ENCODE peak calls at places on chromosomes 7 and 10, in six cellular contexts. One of them, this sample, is unnamed.

GRCh38 chr10:13792011-13792410 is 205.2 kb downstream of the PRPF18 start:
- DNase-seq in heart left ventricle: peak
- DNase-seq in neural progenitor cell: no peak
- DNase-seq in tibial nerve: no peak
- DNase-seq in dorsolateral prefrontal cortex: peak
- DNase-seq in GM12864: no peak
- DNase-seq in this sample: no peak

GRCh38 chr7:57256637-57257375 is 124.6 kb upstream of the ZNF479 start:
- DNase-seq in heart left ventricle: no peak
- DNase-seq in neural progenitor cell: no peak
- DNase-seq in tibial nerve: no peak
- DNase-seq in dorsolateral prefrontal cortex: no peak
- DNase-seq in GM12864: no peak
- DNase-seq in this sample: peak

GRCh38 chr7:77738871-77739270 is 42.6 kb downstream of the RSBN1L start:
- DNase-seq in heart left ventricle: no peak
- DNase-seq in neural progenitor cell: no peak
- DNase-seq in tibial nerve: no peak
- DNase-seq in dorsolateral prefrontal cortex: no peak
- DNase-seq in GM12864: no peak
- DNase-seq in this sample: no peak

GRCh38 chr10:3468919-3469638 is 296.5 kb upstream of the PITRM1 start:
- DNase-seq in heart left ventricle: peak
- DNase-seq in neural progenitor cell: peak
- DNase-seq in tibial nerve: no peak
- DNase-seq in dorsolateral prefrontal cortex: no peak
- DNase-seq in GM12864: no peak
- DNase-seq in this sample: no peak

GRCh38 chr7:128869138-128869943 is 6.7 kb downstream of the ATP6V1F start:
- DNase-seq in heart left ventricle: peak
- DNase-seq in neural progenitor cell: peak
- DNase-seq in tibial nerve: no peak
- DNase-seq in dorsolateral prefrontal cortex: peak
- DNase-seq in GM12864: no peak
- DNase-seq in this sample: peak

GRCh38 chr10:46299531-46300366 is 13.0 kb downstream of the ANTXRL start:
- DNase-seq in heart left ventricle: no peak
- DNase-seq in neural progenitor cell: peak
- DNase-seq in tibial nerve: no peak
- DNase-seq in dorsolateral prefrontal cortex: no peak
- DNase-seq in GM12864: no peak
- DNase-seq in this sample: peak

GRCh38 chr10:72171175-72171630 is 44.6 kb upstream of the ANAPC16 start:
- DNase-seq in heart left ventricle: no peak
- DNase-seq in neural progenitor cell: no peak
- DNase-seq in tibial nerve: no peak
- DNase-seq in dorsolateral prefrontal cortex: no peak
- DNase-seq in GM12864: no peak
- DNase-seq in this sample: no peak

GRCh38 chr10:132575320-132576201 is 38.0 kb downstream of the INPP5A start:
- DNase-seq in heart left ventricle: no peak
- DNase-seq in neural progenitor cell: no peak
- DNase-seq in tibial nerve: no peak
- DNase-seq in dorsolateral prefrontal cortex: peak
- DNase-seq in GM12864: no peak
- DNase-seq in this sample: peak

GRCh38 chr10:79176052-79176501 is 107.3 kb downstream of the ZMIZ1 start:
- DNase-seq in heart left ventricle: no peak
- DNase-seq in neural progenitor cell: no peak
- DNase-seq in tibial nerve: no peak
- DNase-seq in dorsolateral prefrontal cortex: no peak
- DNase-seq in GM12864: no peak
- DNase-seq in this sample: no peak

GRCh38 chr10:33478089-33478674 is 143.7 kb upstream of the NRP1 start:
- DNase-seq in heart left ventricle: no peak
- DNase-seq in neural progenitor cell: no peak
- DNase-seq in tibial nerve: no peak
- DNase-seq in dorsolateral prefrontal cortex: no peak
- DNase-seq in GM12864: no peak
- DNase-seq in this sample: no peak

GRCh38 chr10:86583983-86584382 is 62.4 kb upstream of the WAPL start:
- DNase-seq in heart left ventricle: no peak
- DNase-seq in neural progenitor cell: peak
- DNase-seq in tibial nerve: no peak
- DNase-seq in dorsolateral prefrontal cortex: no peak
- DNase-seq in GM12864: peak
- DNase-seq in this sample: no peak

GRCh38 chr10:125189162-125189561 is 28.8 kb upstream of the CTBP2 start:
- DNase-seq in heart left ventricle: no peak
- DNase-seq in neural progenitor cell: no peak
- DNase-seq in tibial nerve: no peak
- DNase-seq in dorsolateral prefrontal cortex: no peak
- DNase-seq in GM12864: no peak
- DNase-seq in this sample: no peak

GRCh38 chr7:158458716-158459282 is 128.8 kb downstream of the PTPRN2 start:
- DNase-seq in heart left ventricle: no peak
- DNase-seq in neural progenitor cell: no peak
- DNase-seq in tibial nerve: no peak
- DNase-seq in dorsolateral prefrontal cortex: no peak
- DNase-seq in GM12864: no peak
- DNase-seq in this sample: no peak

GRCh38 chr10:3186365-3186764 is 13.8 kb upstream of the PITRM1 start:
- DNase-seq in heart left ventricle: no peak
- DNase-seq in neural progenitor cell: no peak
- DNase-seq in tibial nerve: no peak
- DNase-seq in dorsolateral prefrontal cortex: no peak
- DNase-seq in GM12864: no peak
- DNase-seq in this sample: no peak

GRCh38 chr10:63466168-63466935 is 575 bp upstream of the JMJD1C start:
- DNase-seq in heart left ventricle: peak
- DNase-seq in neural progenitor cell: peak
- DNase-seq in tibial nerve: peak
- DNase-seq in dorsolateral prefrontal cortex: peak
- DNase-seq in GM12864: no peak
- DNase-seq in this sample: no peak

GRCh38 chr7:156889746-156890145 is 3.2 kb downstream of the LMBR1 start:
- DNase-seq in heart left ventricle: no peak
- DNase-seq in neural progenitor cell: no peak
- DNase-seq in tibial nerve: no peak
- DNase-seq in dorsolateral prefrontal cortex: no peak
- DNase-seq in GM12864: no peak
- DNase-seq in this sample: no peak

GRCh38 chr7:156896388-156897022 is 3.5 kb upstream of the LMBR1 start:
- DNase-seq in heart left ventricle: no peak
- DNase-seq in neural progenitor cell: no peak
- DNase-seq in tibial nerve: no peak
- DNase-seq in dorsolateral prefrontal cortex: no peak
- DNase-seq in GM12864: peak
- DNase-seq in this sample: no peak

GRCh38 chr7:156892086-156892800 is 740 bp downstream of the LMBR1 start:
- DNase-seq in heart left ventricle: peak
- DNase-seq in neural progenitor cell: peak
- DNase-seq in tibial nerve: no peak
- DNase-seq in dorsolateral prefrontal cortex: no peak
- DNase-seq in GM12864: peak
- DNase-seq in this sample: peak

GRCh38 chr7:156895024-156895780 is 2.2 kb upstream of the LMBR1 start:
- DNase-seq in heart left ventricle: peak
- DNase-seq in neural progenitor cell: no peak
- DNase-seq in tibial nerve: no peak
- DNase-seq in dorsolateral prefrontal cortex: no peak
- DNase-seq in GM12864: no peak
- DNase-seq in this sample: no peak

GRCh38 chr7:156892821-156893706 is at the start of gene LMBR1:
- DNase-seq in heart left ventricle: peak
- DNase-seq in neural progenitor cell: peak
- DNase-seq in tibial nerve: peak
- DNase-seq in dorsolateral prefrontal cortex: peak
- DNase-seq in GM12864: peak
- DNase-seq in this sample: peak
- TF ChIP-seq CTCF in heart left ventricle: peak
- TF ChIP-seq CTCF in neural progenitor cell: peak
- TF ChIP-seq CTCF in tibial nerve: peak
- TF ChIP-seq CTCF in dorsolateral prefrontal cortex: no peak
- TF ChIP-seq CTCF in GM12864: peak
- TF ChIP-seq CTCF in this sample: peak

DNA sequence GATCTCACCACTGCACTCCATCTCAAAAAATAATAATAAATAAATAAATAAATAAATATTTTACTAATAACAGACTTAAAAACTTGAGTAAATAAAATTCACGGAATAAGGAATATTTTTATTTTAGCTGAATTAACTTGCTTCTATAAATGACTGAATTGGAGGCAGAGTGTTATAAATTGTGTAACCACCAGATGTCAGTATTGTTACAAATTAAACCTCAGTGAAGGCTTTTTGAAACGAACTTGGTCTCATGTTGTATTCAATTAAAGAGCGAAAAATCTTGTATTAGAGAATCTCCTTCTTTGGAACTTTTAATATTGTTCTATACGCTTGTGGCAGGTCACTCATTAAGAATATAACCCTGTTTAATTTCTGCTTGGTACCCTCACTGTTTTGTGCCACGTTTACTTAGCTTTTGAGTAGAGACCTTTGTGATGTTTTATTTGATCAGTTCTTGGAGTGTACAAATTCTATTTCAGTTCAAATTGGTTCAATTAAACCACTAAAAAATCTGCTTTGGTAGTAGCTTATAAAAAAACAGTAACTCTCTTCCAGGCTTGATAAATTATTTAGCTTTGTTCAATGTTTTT is 45.6 kb upstream of the SCIN start:
- DNase-seq in heart left ventricle: no peak
- DNase-seq in neural progenitor cell: peak
- DNase-seq in tibial nerve: no peak
- DNase-seq in dorsolateral prefrontal cortex: no peak
- DNase-seq in GM12864: peak
- DNase-seq in this sample: no peak
- TF ChIP-seq CTCF in heart left ventricle: peak
- TF ChIP-seq CTCF in neural progenitor cell: peak
- TF ChIP-seq CTCF in tibial nerve: peak
- TF ChIP-seq CTCF in dorsolateral prefrontal cortex: peak
- TF ChIP-seq CTCF in GM12864: peak
- TF ChIP-seq CTCF in this sample: peak

DNA sequence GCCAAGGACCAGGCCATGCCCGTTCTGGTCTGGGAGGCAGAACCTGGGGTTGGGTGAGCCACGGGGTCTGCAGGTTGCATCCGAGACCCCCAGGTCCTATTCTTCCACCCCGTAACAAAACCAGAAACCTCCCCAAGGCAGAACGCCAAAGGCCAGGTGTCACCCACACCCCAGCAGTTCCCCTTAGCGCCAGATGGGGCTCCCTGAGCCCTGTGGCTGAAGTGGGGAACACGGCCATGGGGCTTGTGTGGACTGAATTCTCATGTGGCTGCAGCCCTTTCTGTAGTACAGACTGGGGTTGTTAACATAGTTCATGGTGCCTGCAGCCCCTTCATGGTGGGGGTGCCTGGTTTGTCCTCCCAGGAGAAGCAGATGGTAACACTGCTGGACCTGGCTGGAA is 10.2 kb downstream of the BRI3 start:
- DNase-seq in heart left ventricle: no peak
- DNase-seq in neural progenitor cell: no peak
- DNase-seq in tibial nerve: no peak
- DNase-seq in dorsolateral prefrontal cortex: no peak
- DNase-seq in GM12864: no peak
- DNase-seq in this sample: no peak
- TF ChIP-seq CTCF in heart left ventricle: no peak
- TF ChIP-seq CTCF in neural progenitor cell: peak
- TF ChIP-seq CTCF in tibial nerve: no peak
- TF ChIP-seq CTCF in dorsolateral prefrontal cortex: no peak
- TF ChIP-seq CTCF in GM12864: peak
- TF ChIP-seq CTCF in this sample: no peak

DNA sequence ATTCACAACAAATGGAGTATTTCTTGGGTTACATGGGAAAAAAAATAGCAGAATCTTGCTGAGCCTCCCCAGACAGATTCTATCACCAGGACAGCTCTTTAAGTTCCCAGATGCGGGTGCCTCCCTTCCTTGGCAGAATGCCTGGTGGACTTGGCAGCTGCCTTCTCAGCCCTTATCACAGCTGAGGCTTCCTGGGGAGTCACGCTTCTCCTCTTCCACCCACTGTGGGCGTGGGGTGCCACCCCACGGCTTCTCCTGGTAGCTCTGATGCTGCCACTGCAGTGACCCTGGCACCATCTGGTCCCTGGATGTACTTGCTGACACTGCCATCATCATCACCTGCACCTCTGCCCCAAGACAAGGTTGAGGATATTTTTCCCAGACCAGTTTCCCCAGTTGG is 16.2 kb upstream of the NME8 start:
- DNase-seq in heart left ventricle: peak
- DNase-seq in neural progenitor cell: no peak
- DNase-seq in tibial nerve: peak
- DNase-seq in dorsolateral prefrontal cortex: peak
- DNase-seq in GM12864: no peak
- DNase-seq in this sample: no peak
- TF ChIP-seq CTCF in heart left ventricle: peak
- TF ChIP-seq CTCF in neural progenitor cell: no peak
- TF ChIP-seq CTCF in tibial nerve: peak
- TF ChIP-seq CTCF in dorsolateral prefrontal cortex: peak
- TF ChIP-seq CTCF in GM12864: peak
- TF ChIP-seq CTCF in this sample: no peak

This sample was measured in glutamatergic neuron.